ENCODE peak calls at places on chromosomes 3 and 15, in seven cellular contexts. D, Q, K, I, Y, C and T are unnamed samples. For H3K36me3, the result is how much of the 10 kb centered on the place peaks cover.

GRCh38 chr3:124639406-124640237 is 90.6 kb upstream of the UMPS start:
- DNase-seq in D (no peak), Q (no peak), K (no peak), I (no peak), Y (no peak), C (no peak), T (no peak)

GRCh38 chr3:121852256-121852655 is 17.2 kb downstream of the EAF2 start:
- DNase-seq in D (no peak), Q (no peak), K (no peak), I (no peak), Y (no peak), C (no peak), T (no peak)

GRCh38 chr3:99108508-99108907 is 207.0 kb upstream of the DCBLD2 start:
- DNase-seq in D (peak), Q (no peak), K (peak), I (no peak), Y (peak), C (peak), T (no peak)

GRCh38 chr15:58761010-58761388 is 10.1 kb upstream of the MINDY2 start:
- DNase-seq in D (no peak), Q (no peak), K (no peak), I (no peak), Y (no peak), C (no peak), T (no peak)

GRCh38 chr3:8660271-8660731 is 15.7 kb upstream of the SSUH2 start:
- DNase-seq in D (peak), Q (no peak), K (peak), I (no peak), Y (peak), C (no peak), T (no peak)

GRCh38 chr3:141486735-141487418 is at the start of gene RASA2:
- DNase-seq in D (peak), Q (peak), K (peak), I (peak), Y (peak), C (peak), T (peak)

GRCh38 chr3:165805834-165806561 is 31.2 kb downstream of the BCHE start:
- DNase-seq in D (no peak), Q (no peak), K (no peak), I (no peak), Y (peak), C (peak), T (no peak)

GRCh38 chr3:100209948-100210776 is 50.6 kb upstream of the TBC1D23 start:
- DNase-seq in D (peak), Q (no peak), K (peak), I (no peak), Y (peak), C (no peak), T (no peak)

GRCh38 chr15:80856400-80856799 is 77.2 kb downstream of the CEMIP start:
- DNase-seq in D (no peak), Q (peak), K (no peak), I (peak), Y (no peak), C (peak), T (peak)

GRCh38 chr15:80272987-80273386 is 21.0 kb upstream of the CTXND1 start:
- DNase-seq in D (no peak), Q (no peak), K (no peak), I (no peak), Y (no peak), C (no peak), T (no peak)

GRCh38 chr15:33729648-33730047 is 238.6 kb upstream of the CHRM5 start:
- DNase-seq in D (peak), Q (peak), K (peak), I (peak), Y (peak), C (peak), T (peak)

GRCh38 chr3:151431940-151432339 is 28.9 kb downstream of the IGSF10 start:
- DNase-seq in D (peak), Q (no peak), K (peak), I (no peak), Y (peak), C (peak), T (no peak)

GRCh38 chr3:179288845-179289244 is 34.0 kb upstream of the ZNF639 start:
- DNase-seq in D (no peak), Q (no peak), K (no peak), I (no peak), Y (no peak), C (no peak), T (no peak)

GRCh38 chr3:52237659-52238172 is 1.2 kb downstream of the TWF2 start:
- DNase-seq in D (peak), Q (no peak), K (peak), I (peak), Y (peak), C (peak), T (peak)

GRCh38 chr15:67004142-67004541 is 61.3 kb upstream of the SMAD3 start:
- DNase-seq in D (no peak), Q (no peak), K (no peak), I (no peak), Y (no peak), C (no peak), T (no peak)

GRCh38 chr15:81941479-81941878 is 104.3 kb downstream of the MEX3B start:
- DNase-seq in D (no peak), Q (peak), K (no peak), I (no peak), Y (peak), C (no peak), T (no peak)

GRCh38 chr15:56913241-56913640 is 5.2 kb upstream of the TCF12 start:
- DNase-seq in D (no peak), Q (no peak), K (no peak), I (no peak), Y (no peak), C (no peak), T (no peak)

GRCh38 chr3:21484323-21485154 is 266.5 kb downstream of the ZNF385D start:
- DNase-seq in D (peak), Q (peak), K (peak), I (peak), Y (peak), C (peak), T (peak)

GRCh38 chr3:50587373-50587772 is 18.1 kb downstream of the HEMK1 start:
- DNase-seq in D (peak), Q (no peak), K (peak), I (no peak), Y (no peak), C (no peak), T (no peak)

GRCh38 chr15:84624359-84624758 is 23.6 kb downstream of the ZSCAN2 start:
- DNase-seq in D (no peak), Q (no peak), K (no peak), I (no peak), Y (no peak), C (no peak), T (no peak)
- H2AFZ ChIP-seq in D (no peak), Q (no peak), K (no peak), I (no peak), Y (no peak), C (no peak), T (no peak)

GRCh38 chr15:72737723-72738122 is 45.8 kb downstream of the ADPGK start:
- DNase-seq in D (no peak), Q (no peak), K (peak), I (no peak), Y (no peak), C (no peak), T (no peak)

GRCh38 chr15:72735111-72735510 is 48.4 kb downstream of the ADPGK start:
- DNase-seq in D (no peak), Q (no peak), K (no peak), I (no peak), Y (no peak), C (no peak), T (no peak)

DNA sequence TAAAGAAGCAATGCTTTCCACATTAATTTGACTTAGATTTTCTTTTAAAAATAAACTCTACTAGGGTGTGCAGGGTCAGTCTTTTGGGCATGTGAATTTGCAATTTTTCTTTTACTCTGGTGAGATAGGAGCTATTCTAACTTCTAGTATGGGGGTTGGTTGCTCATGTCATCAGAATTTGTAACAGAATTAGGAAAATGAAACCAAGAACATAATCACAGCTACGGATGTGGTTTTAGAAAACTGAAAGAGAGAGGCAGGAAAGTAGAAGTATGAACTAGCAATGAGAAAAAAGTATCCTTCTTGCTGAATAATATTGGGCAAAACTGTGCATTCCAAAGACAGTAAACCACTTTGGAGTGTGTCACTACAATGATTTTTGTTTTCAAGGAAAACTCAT is 43.4 kb downstream of the ADPGK start:
- DNase-seq in D (no peak), Q (no peak), K (no peak), I (no peak), Y (peak), C (no peak), T (no peak)
- H3K36me3 ChIP-seq in D (under half), Q (under half), K (under half), I (under half), Y (half or more), C (under half), T (under half)

GRCh38 chr3:139295040-139295439 is 48.8 kb upstream of the MRPS22 start:
- DNase-seq in D (no peak), Q (no peak), K (peak), I (no peak), Y (no peak), C (no peak), T (no peak)
- H2AFZ ChIP-seq in D (peak), Q (no peak), K (no peak), I (no peak), Y (peak), C (no peak), T (no peak)

DNA sequence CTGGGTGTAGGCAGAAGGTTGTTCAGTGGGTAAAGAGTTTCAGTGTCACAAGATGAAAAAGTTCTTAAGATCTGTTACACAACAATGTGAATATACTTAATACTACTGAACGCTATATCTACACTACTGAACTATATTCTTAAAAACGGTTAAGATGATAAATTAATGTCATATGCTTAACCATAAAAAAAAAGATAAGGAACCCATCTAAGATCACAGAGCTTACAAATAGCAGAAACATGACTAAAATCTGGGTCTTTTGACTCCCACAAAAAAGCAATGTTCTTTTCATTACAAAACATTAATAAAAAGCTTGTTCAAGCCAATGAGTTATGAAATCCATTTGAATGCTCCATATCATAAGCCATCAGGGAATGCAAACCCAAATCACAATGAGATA is 34.4 kb downstream of the UBR1 start:
- DNase-seq in D (no peak), Q (no peak), K (no peak), I (no peak), Y (no peak), C (no peak), T (no peak)
- H3K36me3 ChIP-seq in D (under half), Q (under half), K (half or more), I (half or more), Y (half or more), C (under half), T (under half)

DNA sequence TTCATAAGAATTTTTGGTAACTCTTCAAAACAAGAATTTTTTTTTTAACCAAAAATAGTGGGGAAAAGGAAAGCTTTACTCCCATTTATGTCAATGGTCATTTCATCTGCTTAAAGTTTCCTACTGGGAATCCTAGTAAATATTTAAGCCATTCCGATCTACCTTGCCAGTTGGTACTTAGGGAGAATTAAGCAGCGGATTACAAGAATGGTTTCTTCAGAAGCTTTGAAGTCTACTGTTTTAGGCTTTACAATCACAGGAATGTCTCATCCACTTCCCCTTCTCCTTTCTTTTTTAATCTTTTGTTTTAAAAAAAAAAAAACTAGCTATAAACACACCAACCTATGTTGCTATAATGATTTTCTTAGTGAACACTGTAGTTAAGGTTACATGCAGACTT is 341.4 kb upstream of the ATP11B start:
- DNase-seq in D (no peak), Q (peak), K (no peak), I (no peak), Y (no peak), C (no peak), T (peak)
- H2AFZ ChIP-seq in D (no peak), Q (no peak), K (no peak), I (no peak), Y (no peak), C (no peak), T (no peak)

GRCh38 chr3:49300595-49300994 is 23.6 kb upstream of the C3orf62 start:
- DNase-seq in D (no peak), Q (no peak), K (no peak), I (no peak), Y (no peak), C (peak), T (no peak)
- H3K36me3 ChIP-seq in D (half or more), Q (under half), K (under half), I (under half), Y (half or more), C (half or more), T (under half)

GRCh38 chr3:176595307-176595706 is 602.0 kb downstream of the TBL1XR1 start:
- DNase-seq in D (peak), Q (no peak), K (peak), I (no peak), Y (peak), C (no peak), T (no peak)
- H2AFZ ChIP-seq in D (no peak), Q (no peak), K (no peak), I (no peak), Y (no peak), C (no peak), T (no peak)